ENCODE peak calls at places on chromosomes 1 and 21, in six cellular contexts. N is HCT116, W is prostate gland, K is Peyer's patch, B is endothelial cell of umbilical vein, L is H1. T is an unnamed sample.

GRCh38 chr1:111538343-111539035 is 35.1 kb upstream of the ADORA3 start:
- DNase-seq in K (no peak), B (no peak), W (no peak), N (no peak), L (no peak), T (no peak)

GRCh38 chr1:54122131-54122751 is 30.6 kb downstream of the CDCP2 start:
- DNase-seq in B (no peak), K (no peak), L (no peak), W (no peak), N (no peak), T (no peak)

GRCh38 chr1:178538192-178538916 is 25.4 kb downstream of the TEX35 start:
- DNase-seq in K (no peak), N (no peak), W (no peak), B (no peak), L (no peak), T (no peak)

GRCh38 chr21:10616535-10616934 is 95.2 kb downstream of the TPTE start:
- DNase-seq in N (no peak), K (no peak), L (no peak), W (no peak), B (no peak), T (no peak)

GRCh38 chr21:27734146-27734545 is 767.3 kb upstream of the ADAMTS5 start:
- DNase-seq in B (peak), L (no peak), K (no peak), N (no peak), W (no peak), T (no peak)

GRCh38 chr1:117615474-117615873 is 9.6 kb downstream of the TENT5C start:
- DNase-seq in L (no peak), K (peak), B (no peak), N (no peak), W (no peak), T (no peak)

GRCh38 chr1:16716691-16717173 is 23.6 kb upstream of the RNU1-4 start:
- DNase-seq in N (no peak), B (peak), K (no peak), W (peak), L (no peak), T (no peak)

GRCh38 chr1:65658122-65658521 is 134.6 kb upstream of the PDE4B start:
- DNase-seq in L (no peak), B (no peak), N (no peak), K (no peak), W (no peak), T (no peak)

DNA sequence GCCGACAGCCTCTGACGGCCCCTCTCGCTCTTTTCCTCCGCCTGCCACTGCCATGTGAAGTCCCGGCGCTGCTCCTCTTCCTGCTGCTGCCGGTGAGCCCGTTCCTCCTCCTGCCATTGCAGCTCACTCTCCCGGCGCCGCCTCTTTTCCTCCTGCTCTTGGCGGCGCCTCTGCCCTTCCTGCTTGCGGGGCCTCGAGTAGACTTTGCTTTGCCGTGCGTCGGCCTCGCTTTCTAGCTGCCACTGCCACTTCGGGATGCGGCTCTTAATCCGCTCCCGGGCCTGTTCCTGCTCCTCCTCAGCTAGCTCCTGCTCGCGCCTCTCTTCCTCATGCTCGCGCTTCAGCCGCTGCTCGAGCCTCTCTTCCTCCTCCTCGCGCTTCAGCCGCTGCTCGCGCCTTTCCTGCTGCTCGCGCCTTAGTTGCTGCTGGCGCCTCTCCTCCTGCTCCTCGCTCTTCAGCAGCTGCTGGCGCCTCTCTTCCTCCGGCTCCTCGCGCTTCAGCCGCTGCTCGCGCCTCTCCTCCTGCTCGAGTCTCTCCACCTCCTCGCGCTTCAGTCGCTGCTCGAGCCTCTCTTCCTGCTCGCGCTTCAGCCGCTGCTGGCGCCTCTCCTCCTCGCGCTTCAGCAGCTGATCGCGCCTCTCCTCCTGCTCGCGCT is 4.3 kb downstream of the TCHH start:
- DNase-seq in B (peak), L (no peak), W (no peak), K (no peak), N (no peak), T (no peak)
- H3K4me3 ChIP-seq in B (peak), L (peak), W (peak), K (peak), N (peak), T (no peak)

GRCh38 chr1:22509815-22510214 is 53.5 kb upstream of the EPHA8 start:
- DNase-seq in W (no peak), B (peak), N (no peak), L (no peak), K (no peak), T (no peak)
- H3K27ac ChIP-seq in W (peak), B (no peak), N (no peak), L (no peak), K (no peak), T (no peak)

GRCh38 chr1:204494281-204495077 is at the start of gene PIK3C2B:
- DNase-seq in N (peak), B (peak), K (peak), L (peak), W (peak), T (peak)
- TF ChIP-seq POLR2A in N (peak), B (peak), K (peak), L (peak), W (peak), T (peak)

GRCh38 chr1:156703741-156704140 is 1.6 kb downstream of the CRABP2 start:
- DNase-seq in L (no peak), B (no peak), K (no peak), N (no peak), W (no peak), T (no peak)
- H3K4me3 ChIP-seq in L (peak), B (no peak), K (no peak), N (peak), W (no peak), T (no peak)

GRCh38 chr1:6545276-6545934 is 8.9 kb downstream of the NOL9 start:
- DNase-seq in N (no peak), K (no peak), B (peak), W (no peak), L (no peak), T (peak)

GRCh38 chr1:6538958-6539357 is 15.4 kb downstream of the NOL9 start:
- DNase-seq in L (no peak), W (no peak), N (no peak), K (no peak), B (no peak), T (no peak)

GRCh38 chr1:6546326-6546725 is 8.0 kb downstream of the NOL9 start:
- DNase-seq in N (no peak), W (no peak), L (no peak), K (no peak), B (no peak), T (no peak)

GRCh38 chr1:6547301-6547700 is 7.0 kb downstream of the NOL9 start:
- DNase-seq in L (no peak), K (no peak), B (peak), N (peak), W (no peak), T (no peak)

DNA sequence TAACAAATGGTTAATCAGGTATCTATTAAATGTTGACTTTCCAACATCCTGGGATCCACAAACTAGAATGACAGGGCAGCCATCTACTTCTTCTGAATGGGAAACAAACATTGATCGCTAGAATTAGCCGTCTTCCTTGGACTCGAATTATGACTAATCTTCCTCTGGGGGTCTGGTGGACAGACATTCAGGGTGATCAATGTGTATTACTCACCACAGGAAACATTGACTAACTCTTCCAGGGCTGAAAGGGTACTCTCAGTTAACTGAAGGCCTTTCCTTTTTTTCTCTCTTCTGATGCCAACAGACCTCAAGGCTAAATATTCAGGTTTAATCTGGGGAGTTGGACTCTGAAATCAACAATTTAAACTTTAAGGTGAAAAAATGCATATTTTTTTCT is 9.5 kb downstream of the NOL9 start:
- DNase-seq in L (no peak), K (no peak), B (peak), W (no peak), N (no peak), T (no peak)
- H3K27ac ChIP-seq in L (no peak), K (no peak), B (peak), W (no peak), N (no peak), T (peak)

GRCh38 chr1:30102605-30103004 is 620.8 kb downstream of the MATN1 start:
- DNase-seq in B (no peak), K (no peak), W (no peak), L (no peak), N (no peak), T (no peak)
- TF ChIP-seq POLR2A in B (no peak), K (no peak), W (no peak), L (no peak), N (no peak), T (no peak)